ENCODE peak calls at places on chromosomes 12 and 14, in nine cellular contexts. M is aorta; W is heart left ventricle; C is DND-41; J is Right ventricle myocardium superior; T is CD8-positive, alpha-beta T cell; V is stimulated activated effector memory CD8-positive, alpha-beta T cell treated with anti-CD3 and anti-CD28 coated beads, Interleukin-12 subunit alpha, Interleukin-12 subunit beta, amount 100 ng/mL, for 72 hours; N is CD4-positive, CD25-positive, alpha-beta regulatory T cell; E is left lung. H is an unnamed sample.

GRCh38 chr14:64444984-64445845 is 20.1 kb upstream of the AKAP5 start:
- ATAC-seq in M (peak), W (peak), C (no peak), J (no peak), T (peak), V (peak), N (peak), E (peak), H (peak)

GRCh38 chr12:105275997-105276760 is 40.2 kb upstream of the APPL2 start:
- ATAC-seq in M (no peak), W (no peak), C (no peak), J (no peak), T (no peak), V (no peak), N (no peak), E (no peak), H (no peak)

GRCh38 chr12:124026755-124027745 is 54.0 kb downstream of the ZNF664 start:
- ATAC-seq in M (peak), W (peak), C (no peak), J (peak), T (no peak), V (no peak), N (no peak), E (peak), H (no peak)

GRCh38 chr14:105120056-105120455 is 48.5 kb downstream of the JAG2 start:
- ATAC-seq in M (no peak), W (no peak), C (no peak), J (no peak), T (no peak), V (no peak), N (no peak), E (no peak), H (no peak)

GRCh38 chr12:59059401-59059935 is 139.2 kb upstream of the LRIG3 start:
- ATAC-seq in M (no peak), W (no peak), C (no peak), J (no peak), T (no peak), V (no peak), N (no peak), E (no peak), H (no peak)

GRCh38 chr14:85921241-85921640 is 391.3 kb downstream of the FLRT2 start:
- ATAC-seq in M (no peak), W (no peak), C (no peak), J (no peak), T (no peak), V (no peak), N (no peak), E (no peak), H (no peak)

GRCh38 chr12:58268080-58268479 is 326.7 kb downstream of the ATP23 start:
- ATAC-seq in M (no peak), W (no peak), C (no peak), J (no peak), T (no peak), V (no peak), N (no peak), E (no peak), H (no peak)

GRCh38 chr14:60655898-60656754 is 6.8 kb upstream of the SIX1 start:
- ATAC-seq in M (no peak), W (no peak), C (no peak), J (no peak), T (no peak), V (peak), N (no peak), E (no peak), H (no peak)

GRCh38 chr14:49920260-49920659 is 27.4 kb downstream of the ARF6 start:
- ATAC-seq in M (no peak), W (no peak), C (no peak), J (no peak), T (no peak), V (no peak), N (no peak), E (no peak), H (no peak)

GRCh38 chr12:14238224-14238792 is 127.2 kb upstream of the ATF7IP start:
- ATAC-seq in M (peak), W (peak), C (peak), J (peak), T (peak), V (no peak), N (no peak), E (peak), H (no peak)

GRCh38 chr12:59316938-59317337 is 278.9 kb upstream of the SLC16A7 start:
- ATAC-seq in M (no peak), W (no peak), C (no peak), J (no peak), T (no peak), V (no peak), N (no peak), E (no peak), H (no peak)

GRCh38 chr14:66496188-66496807 is 10.1 kb downstream of the CCDC196 start:
- ATAC-seq in M (no peak), W (peak), C (no peak), J (peak), T (no peak), V (no peak), N (no peak), E (peak), H (no peak)

GRCh38 chr14:24308342-24309124 is 756 bp upstream of the CIDEB start:
- ATAC-seq in M (no peak), W (no peak), C (no peak), J (no peak), T (no peak), V (no peak), N (no peak), E (no peak), H (no peak)

GRCh38 chr14:72701610-72702009 is 192.3 kb downstream of the DPF3 start:
- ATAC-seq in M (no peak), W (peak), C (no peak), J (peak), T (no peak), V (no peak), N (no peak), E (peak), H (no peak)

GRCh38 chr12:50923361-50924130 is 28.8 kb upstream of the HIGD1C start:
- ATAC-seq in M (peak), W (no peak), C (no peak), J (peak), T (no peak), V (no peak), N (no peak), E (no peak), H (no peak)

GRCh38 chr14:79602742-79603141 is 608.6 kb downstream of the DIO2 start:
- ATAC-seq in M (no peak), W (no peak), C (no peak), J (no peak), T (no peak), V (no peak), N (no peak), E (no peak), H (no peak)

GRCh38 chr12:80829767-80830166 is 108.0 kb downstream of the LIN7A start:
- ATAC-seq in M (no peak), W (peak), C (no peak), J (peak), T (no peak), V (no peak), N (no peak), E (peak), H (no peak)

GRCh38 chr12:70002912-70003255 is 177.9 kb downstream of the MYRFL start:
- ATAC-seq in M (no peak), W (peak), C (no peak), J (peak), T (no peak), V (no peak), N (no peak), E (no peak), H (no peak)

GRCh38 chr12:18358930-18359329 is 97.6 kb downstream of the PIK3C2G start:
- ATAC-seq in M (no peak), W (no peak), C (no peak), J (no peak), T (no peak), V (no peak), N (no peak), E (no peak), H (no peak)

GRCh38 chr14:33103489-33103888 is 164.8 kb downstream of the NPAS3 start:
- ATAC-seq in M (no peak), W (peak), C (no peak), J (peak), T (no peak), V (no peak), N (no peak), E (peak), H (no peak)

GRCh38 chr12:119178544-119179334 is at the start of gene HSPB8:
- ATAC-seq in M (peak), W (peak), C (no peak), J (peak), T (no peak), V (no peak), N (no peak), E (peak), H (peak)

GRCh38 chr12:31644536-31644935 is 15.0 kb upstream of the ETFBKMT start:
- ATAC-seq in M (no peak), W (no peak), C (no peak), J (no peak), T (no peak), V (no peak), N (no peak), E (no peak), H (no peak)

GRCh38 chr12:59046763-59047534 is 126.6 kb upstream of the LRIG3 start:
- ATAC-seq in M (no peak), W (no peak), C (no peak), J (no peak), T (no peak), V (no peak), N (no peak), E (no peak), H (no peak)

GRCh38 chr14:24179961-24180726 is 8.3 kb downstream of the REC8 start:
- ATAC-seq in M (peak), W (peak), C (no peak), J (peak), T (no peak), V (peak), N (no peak), E (no peak), H (peak)

GRCh38 chr12:51028126-51028810 is 2.1 kb upstream of the SLC11A2 start:
- ATAC-seq in M (no peak), W (no peak), C (no peak), J (no peak), T (no peak), V (no peak), N (no peak), E (peak), H (no peak)

GRCh38 chr12:27936196-27936595 is 36.3 kb downstream of the PTHLH start:
- ATAC-seq in M (no peak), W (no peak), C (no peak), J (no peak), T (no peak), V (no peak), N (no peak), E (no peak), H (no peak)

GRCh38 chr12:105317942-105318614 is 12.4 kb upstream of the C12orf75 start:
- ATAC-seq in M (no peak), W (no peak), C (no peak), J (no peak), T (no peak), V (no peak), N (no peak), E (peak), H (no peak)

GRCh38 chr12:42957136-42957535 is 367.6 kb upstream of the PRICKLE1 start:
- ATAC-seq in M (no peak), W (peak), C (no peak), J (peak), T (no peak), V (no peak), N (no peak), E (no peak), H (no peak)

GRCh38 chr12:68489273-68489672 is 121.4 kb upstream of the RAP1B start:
- ATAC-seq in M (no peak), W (no peak), C (no peak), J (no peak), T (no peak), V (no peak), N (no peak), E (no peak), H (no peak)

GRCh38 chr12:116502989-116503496 is 56.1 kb upstream of the MAP1LC3B2 start:
- ATAC-seq in M (no peak), W (peak), C (no peak), J (peak), T (no peak), V (no peak), N (no peak), E (peak), H (no peak)

GRCh38 chr14:67529947-67530935 is 2.8 kb upstream of the PLEKHH1 start:
- ATAC-seq in M (no peak), W (no peak), C (no peak), J (no peak), T (no peak), V (no peak), N (no peak), E (peak), H (no peak)

GRCh38 chr12:68203460-68203875 is 22.1 kb downstream of the IL26 start:
- ATAC-seq in M (no peak), W (no peak), C (peak), J (no peak), T (peak), V (peak), N (peak), E (no peak), H (no peak)

GRCh38 chr12:19244312-19244711 is 114.8 kb downstream of the PLEKHA5 start:
- ATAC-seq in M (peak), W (peak), C (no peak), J (peak), T (no peak), V (no peak), N (no peak), E (no peak), H (no peak)

GRCh38 chr12:81128930-81129554 is 51.2 kb downstream of the ACSS3 start:
- ATAC-seq in M (no peak), W (peak), C (peak), J (peak), T (no peak), V (no peak), N (no peak), E (peak), H (no peak)

GRCh38 chr12:110266980-110267620 is 13.9 kb upstream of the ATP2A2 start:
- ATAC-seq in M (peak), W (peak), C (no peak), J (peak), T (no peak), V (no peak), N (no peak), E (peak), H (peak)

GRCh38 chr14:87529081-87529480 is 463.9 kb downstream of the GALC start:
- ATAC-seq in M (no peak), W (no peak), C (no peak), J (no peak), T (no peak), V (no peak), N (no peak), E (no peak), H (no peak)

GRCh38 chr12:39161686-39162085 is 256.3 kb upstream of the CPNE8 start:
- ATAC-seq in M (no peak), W (no peak), C (no peak), J (no peak), T (no peak), V (no peak), N (no peak), E (no peak), H (no peak)